ENCODE peak calls at places on chromosomes 3 and 15, in four cellular contexts. One of them, this sample, is unnamed.

GRCh38 chr15:70281811-70282307 is 184.1 kb upstream of the TLE3 start:
- DNase-seq in heart left ventricle: no peak
- DNase-seq in stomach: no peak
- DNase-seq in choroid plexus epithelial cell: peak
- DNase-seq in this sample: peak

GRCh38 chr15:73677146-73677607 is 7.0 kb upstream of the CD276 start:
- DNase-seq in heart left ventricle: peak
- DNase-seq in choroid plexus epithelial cell: peak
- DNase-seq in stomach: peak
- DNase-seq in this sample: peak

GRCh38 chr15:89486726-89487050 is 9.7 kb downstream of the RHCG start:
- DNase-seq in heart left ventricle: no peak
- DNase-seq in choroid plexus epithelial cell: no peak
- DNase-seq in stomach: no peak
- DNase-seq in this sample: no peak

GRCh38 chr3:194976049-194976451 is 290.4 kb downstream of the FAM43A start:
- DNase-seq in choroid plexus epithelial cell: no peak
- DNase-seq in heart left ventricle: no peak
- DNase-seq in stomach: no peak
- DNase-seq in this sample: no peak

GRCh38 chr3:143002727-143003126 is 1.4 kb downstream of the U2SURP start:
- DNase-seq in choroid plexus epithelial cell: no peak
- DNase-seq in stomach: no peak
- DNase-seq in heart left ventricle: no peak
- DNase-seq in this sample: no peak

GRCh38 chr3:196788509-196788908 is 48.9 kb downstream of the PAK2 start:
- DNase-seq in stomach: no peak
- DNase-seq in choroid plexus epithelial cell: no peak
- DNase-seq in heart left ventricle: no peak
- DNase-seq in this sample: no peak

GRCh38 chr3:174495231-174495755 is 363.8 kb upstream of the NAALADL2 start:
- DNase-seq in stomach: no peak
- DNase-seq in heart left ventricle: no peak
- DNase-seq in choroid plexus epithelial cell: peak
- DNase-seq in this sample: no peak

GRCh38 chr3:110808630-110809029 is 263.0 kb upstream of the NECTIN3 start:
- DNase-seq in stomach: no peak
- DNase-seq in heart left ventricle: no peak
- DNase-seq in choroid plexus epithelial cell: no peak
- DNase-seq in this sample: no peak

GRCh38 chr3:53089511-53089910 is 40.7 kb downstream of the RFT1 start:
- DNase-seq in choroid plexus epithelial cell: peak
- DNase-seq in heart left ventricle: peak
- DNase-seq in stomach: no peak
- DNase-seq in this sample: peak

DNA sequence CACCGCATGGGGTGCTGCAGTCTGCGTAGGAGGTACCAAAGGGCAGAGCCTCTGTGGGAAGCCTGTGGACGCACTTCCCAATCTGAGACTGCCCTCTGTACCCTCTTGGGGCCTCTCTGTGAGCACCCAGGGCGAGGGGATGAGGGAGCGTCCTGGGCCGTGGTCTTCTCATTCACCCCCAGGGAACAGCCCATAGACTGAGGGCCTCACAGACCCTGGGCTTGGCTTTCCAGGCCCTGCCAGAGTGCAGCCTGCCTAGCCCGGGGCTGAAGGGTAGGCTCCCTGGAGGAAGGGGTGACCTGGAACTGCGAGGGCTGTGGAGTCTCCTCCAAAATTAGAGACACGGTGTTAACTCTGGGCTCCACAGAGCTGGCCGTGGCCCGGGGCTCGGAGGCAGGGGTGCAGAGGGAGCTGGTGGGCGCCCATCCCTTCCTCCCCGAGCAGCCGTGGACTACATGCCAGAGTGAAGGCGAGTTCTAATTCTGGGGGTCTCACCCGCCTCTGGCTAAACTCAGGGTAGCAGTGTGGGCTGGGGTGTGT is 468 bp upstream of the SPTBN5 start:
- DNase-seq in heart left ventricle: no peak
- DNase-seq in stomach: no peak
- DNase-seq in choroid plexus epithelial cell: no peak
- DNase-seq in this sample: no peak
- H3K4me3 ChIP-seq in heart left ventricle: peak
- H3K4me3 ChIP-seq in stomach: no peak
- H3K4me3 ChIP-seq in choroid plexus epithelial cell: no peak
- H3K4me3 ChIP-seq in this sample: no peak

GRCh38 chr3:58537412-58538301 is 667 bp upstream of the ACOX2 start:
- DNase-seq in stomach: peak
- DNase-seq in choroid plexus epithelial cell: no peak
- DNase-seq in heart left ventricle: no peak
- DNase-seq in this sample: peak

GRCh38 chr3:58534592-58535494 is 2.1 kb downstream of the ACOX2 start:
- DNase-seq in choroid plexus epithelial cell: no peak
- DNase-seq in heart left ventricle: no peak
- DNase-seq in stomach: no peak
- DNase-seq in this sample: no peak

GRCh38 chr3:58535531-58536500 is 1.2 kb downstream of the ACOX2 start:
- DNase-seq in choroid plexus epithelial cell: peak
- DNase-seq in heart left ventricle: no peak
- DNase-seq in stomach: peak
- DNase-seq in this sample: peak

GRCh38 chr3:58539636-58540035 is 2.6 kb upstream of the ACOX2 start:
- DNase-seq in choroid plexus epithelial cell: no peak
- DNase-seq in heart left ventricle: no peak
- DNase-seq in stomach: no peak
- DNase-seq in this sample: no peak

DNA sequence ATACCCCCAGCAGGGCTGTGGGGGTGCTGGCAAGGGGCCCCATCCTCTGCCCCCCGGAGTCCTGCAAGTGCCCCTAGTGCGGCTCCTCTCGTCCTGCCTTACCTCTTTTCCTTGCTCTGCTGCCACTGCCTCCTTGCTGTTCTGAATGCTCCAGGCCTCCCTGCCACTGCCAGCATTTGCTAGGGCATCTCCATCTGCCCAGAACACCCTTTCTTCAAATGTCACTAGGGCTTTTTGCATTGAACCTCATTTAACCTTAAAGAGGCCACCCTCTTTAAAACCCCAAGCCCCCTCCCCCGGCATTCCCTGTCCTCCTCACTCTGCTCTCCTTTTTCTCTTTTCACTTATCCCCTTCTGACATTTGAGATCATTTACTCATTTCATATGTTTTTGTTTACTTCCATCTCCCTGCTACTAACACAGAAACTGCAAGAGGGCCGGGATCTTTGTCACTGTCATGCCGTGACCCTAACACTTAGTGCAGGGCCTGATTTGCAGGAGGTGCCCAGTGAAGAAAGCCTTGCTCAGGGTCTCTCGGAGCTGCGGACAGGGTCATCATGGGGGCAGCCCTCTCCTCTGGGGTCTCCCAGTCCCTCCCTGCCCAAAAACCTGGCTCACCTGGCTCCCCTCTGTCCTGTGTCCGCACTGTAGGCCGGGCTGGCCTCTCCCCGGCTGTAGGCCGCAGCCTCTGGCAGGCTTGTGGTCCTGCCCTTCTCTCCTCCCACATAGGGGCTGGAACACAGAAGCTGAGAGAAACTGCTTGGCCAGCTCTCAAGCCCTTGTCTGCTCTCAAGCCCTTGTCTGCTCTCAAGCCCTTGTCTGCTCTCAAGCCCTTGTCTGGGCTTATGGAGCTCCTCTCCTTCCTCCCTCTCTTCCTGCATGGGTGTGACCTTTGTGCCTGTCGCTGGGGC is at the start of gene ACOX2:
- DNase-seq in stomach: peak
- DNase-seq in choroid plexus epithelial cell: peak
- DNase-seq in heart left ventricle: peak
- DNase-seq in this sample: peak
- H3K4me3 ChIP-seq in stomach: peak
- H3K4me3 ChIP-seq in choroid plexus epithelial cell: peak
- H3K4me3 ChIP-seq in heart left ventricle: peak
- H3K4me3 ChIP-seq in this sample: peak

GRCh38 chr3:49132073-49132436 is 795 bp downstream of the LAMB2 start:
- DNase-seq in choroid plexus epithelial cell: no peak
- DNase-seq in stomach: no peak
- DNase-seq in heart left ventricle: no peak
- DNase-seq in this sample: no peak

GRCh38 chr3:49132437-49133225 is at the start of gene LAMB2:
- DNase-seq in choroid plexus epithelial cell: peak
- DNase-seq in heart left ventricle: peak
- DNase-seq in stomach: peak
- DNase-seq in this sample: peak

GRCh38 chr3:49131040-49131439 is 1.8 kb downstream of the LAMB2 start:
- DNase-seq in heart left ventricle: no peak
- DNase-seq in stomach: no peak
- DNase-seq in choroid plexus epithelial cell: no peak
- DNase-seq in this sample: no peak

GRCh38 chr3:49133226-49133951 is 539 bp upstream of the LAMB2 start:
- DNase-seq in heart left ventricle: peak
- DNase-seq in stomach: peak
- DNase-seq in choroid plexus epithelial cell: peak
- DNase-seq in this sample: peak

DNA sequence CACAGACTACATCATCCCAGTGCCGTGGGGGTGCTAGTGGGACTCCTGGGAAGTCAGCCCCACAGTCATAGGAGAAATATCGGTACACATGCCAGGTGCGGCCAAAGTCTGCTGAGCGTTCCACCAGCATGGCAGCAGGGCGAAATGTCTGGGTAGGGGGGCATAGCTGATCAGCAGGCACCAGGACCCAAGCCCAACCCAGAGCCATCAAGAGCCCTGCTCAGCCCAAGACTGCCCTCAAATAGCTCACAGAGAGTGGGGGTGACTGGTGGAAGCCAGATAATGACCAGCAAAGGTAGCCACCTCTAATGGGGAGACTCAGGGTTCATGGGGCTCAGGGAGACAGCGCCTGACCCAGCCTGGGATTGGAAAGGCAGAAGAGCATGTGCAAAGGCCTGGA is 1.3 kb downstream of the LAMB2 start:
- DNase-seq in heart left ventricle: no peak
- DNase-seq in stomach: no peak
- DNase-seq in choroid plexus epithelial cell: no peak
- DNase-seq in this sample: no peak
- H3K4me3 ChIP-seq in heart left ventricle: peak
- H3K4me3 ChIP-seq in stomach: peak
- H3K4me3 ChIP-seq in choroid plexus epithelial cell: peak
- H3K4me3 ChIP-seq in this sample: peak

DNA sequence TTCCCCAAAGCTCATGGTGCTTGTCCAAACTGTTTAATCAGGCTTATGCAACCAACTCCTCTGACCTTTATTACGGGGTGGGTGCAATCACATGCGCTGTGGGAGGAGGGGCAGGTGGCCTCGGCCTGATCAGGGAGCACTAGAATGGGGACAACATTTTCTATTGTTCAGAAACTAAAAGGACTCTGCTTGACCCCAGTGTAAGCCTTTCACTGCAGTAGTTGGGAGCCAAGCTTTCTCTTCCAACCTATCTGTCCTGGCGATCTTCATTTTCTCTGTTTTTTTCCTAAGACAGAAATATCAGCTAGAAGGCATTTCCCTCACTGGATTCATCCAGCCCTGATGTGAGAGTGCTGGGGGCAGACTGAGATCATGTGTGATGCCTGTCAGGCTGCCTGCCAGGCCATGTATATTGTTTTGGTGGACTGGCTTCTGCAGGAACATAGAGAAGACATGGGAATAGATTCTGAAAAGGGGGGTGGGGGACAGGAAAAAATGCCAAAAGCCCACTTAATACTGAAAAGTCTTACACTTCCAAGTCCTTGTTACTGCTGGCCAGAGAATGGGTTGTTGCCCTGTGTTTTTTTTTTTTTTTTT is 627.0 kb upstream of the TBL1XR1 start:
- DNase-seq in stomach: peak
- DNase-seq in choroid plexus epithelial cell: peak
- DNase-seq in heart left ventricle: peak
- DNase-seq in this sample: peak
- H3K4me3 ChIP-seq in stomach: no peak
- H3K4me3 ChIP-seq in choroid plexus epithelial cell: no peak
- H3K4me3 ChIP-seq in heart left ventricle: no peak
- H3K4me3 ChIP-seq in this sample: no peak

GRCh38 chr3:123559040-123559861 is 25.6 kb downstream of the HACD2 start:
- DNase-seq in stomach: no peak
- DNase-seq in heart left ventricle: no peak
- DNase-seq in choroid plexus epithelial cell: peak
- DNase-seq in this sample: peak

GRCh38 chr3:123568034-123568433 is 16.8 kb downstream of the HACD2 start:
- DNase-seq in stomach: no peak
- DNase-seq in choroid plexus epithelial cell: no peak
- DNase-seq in heart left ventricle: no peak
- DNase-seq in this sample: no peak

GRCh38 chr3:123562547-123562946 is 22.3 kb downstream of the HACD2 start:
- DNase-seq in choroid plexus epithelial cell: no peak
- DNase-seq in stomach: no peak
- DNase-seq in heart left ventricle: no peak
- DNase-seq in this sample: no peak

GRCh38 chr3:123561188-123561587 is 23.7 kb downstream of the HACD2 start:
- DNase-seq in stomach: no peak
- DNase-seq in heart left ventricle: no peak
- DNase-seq in choroid plexus epithelial cell: no peak
- DNase-seq in this sample: no peak

DNA sequence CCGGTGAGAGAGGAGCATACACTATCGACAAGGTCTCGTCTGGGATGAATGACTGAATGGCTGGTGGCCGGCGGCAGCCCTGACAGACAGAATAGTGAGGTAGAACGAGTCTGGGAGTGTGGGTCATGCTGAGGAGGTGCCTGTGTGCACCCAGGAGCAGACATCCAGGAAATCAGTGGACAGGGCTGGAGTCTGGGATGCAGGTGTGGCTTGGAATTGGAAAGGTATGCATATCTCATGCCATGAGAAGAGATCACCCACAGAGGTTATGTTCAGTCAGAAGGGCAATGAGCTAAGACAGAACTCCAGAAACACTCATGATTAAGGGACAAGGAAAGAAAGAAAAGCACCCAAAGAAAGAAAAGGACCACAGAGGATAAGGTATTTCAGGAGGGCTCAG is 20.8 kb downstream of the HACD2 start:
- DNase-seq in stomach: no peak
- DNase-seq in choroid plexus epithelial cell: no peak
- DNase-seq in heart left ventricle: no peak
- DNase-seq in this sample: no peak
- H3K4me3 ChIP-seq in stomach: no peak
- H3K4me3 ChIP-seq in choroid plexus epithelial cell: no peak
- H3K4me3 ChIP-seq in heart left ventricle: no peak
- H3K4me3 ChIP-seq in this sample: no peak

GRCh38 chr3:115877647-115877934 is 254.3 kb downstream of the GAP43 start:
- DNase-seq in heart left ventricle: no peak
- DNase-seq in choroid plexus epithelial cell: peak
- DNase-seq in stomach: no peak
- DNase-seq in this sample: peak
- H3K4me3 ChIP-seq in heart left ventricle: peak
- H3K4me3 ChIP-seq in choroid plexus epithelial cell: peak
- H3K4me3 ChIP-seq in stomach: peak
- H3K4me3 ChIP-seq in this sample: peak